ENCODE peak calls at places on chromosomes 7 and 10, in five cellular contexts. One of them, this sample, is unnamed.

GRCh38 chr7:126720232-126720631 is 532.5 kb downstream of the GRM8 start:
- DNase-seq in chondrocyte: no peak
- DNase-seq in stimulated activated CD4-positive, alpha-beta T cell treated with anti-CD3 and anti-CD28 coated beads, TNF-alpha, amount 100 ng/mL, for 4 hours: no peak
- DNase-seq in stimulated activated CD8-positive, alpha-beta memory T cell treated with anti-CD3 and anti-CD28 coated beads, Interleukin-2, amount 100 ng/mL, for 1 hour: no peak
- DNase-seq in RWPE1: no peak
- DNase-seq in this sample: no peak

GRCh38 chr10:49176310-49177268 is 11.6 kb downstream of the TMEM273 start:
- DNase-seq in chondrocyte: no peak
- DNase-seq in stimulated activated CD8-positive, alpha-beta memory T cell treated with anti-CD3 and anti-CD28 coated beads, Interleukin-2, amount 100 ng/mL, for 1 hour: no peak
- DNase-seq in stimulated activated CD4-positive, alpha-beta T cell treated with anti-CD3 and anti-CD28 coated beads, TNF-alpha, amount 100 ng/mL, for 4 hours: no peak
- DNase-seq in RWPE1: no peak
- DNase-seq in this sample: no peak

GRCh38 chr7:12889391-12889790 is 202.0 kb downstream of the ARL4A start:
- DNase-seq in stimulated activated CD4-positive, alpha-beta T cell treated with anti-CD3 and anti-CD28 coated beads, TNF-alpha, amount 100 ng/mL, for 4 hours: no peak
- DNase-seq in stimulated activated CD8-positive, alpha-beta memory T cell treated with anti-CD3 and anti-CD28 coated beads, Interleukin-2, amount 100 ng/mL, for 1 hour: no peak
- DNase-seq in RWPE1: no peak
- DNase-seq in chondrocyte: no peak
- DNase-seq in this sample: no peak

GRCh38 chr7:148121426-148121825 is 469.1 kb upstream of the C7orf33 start:
- DNase-seq in stimulated activated CD8-positive, alpha-beta memory T cell treated with anti-CD3 and anti-CD28 coated beads, Interleukin-2, amount 100 ng/mL, for 1 hour: no peak
- DNase-seq in chondrocyte: no peak
- DNase-seq in RWPE1: no peak
- DNase-seq in stimulated activated CD4-positive, alpha-beta T cell treated with anti-CD3 and anti-CD28 coated beads, TNF-alpha, amount 100 ng/mL, for 4 hours: no peak
- DNase-seq in this sample: no peak

GRCh38 chr10:95208702-95209391 is 14.8 kb downstream of the ACSM6 start:
- DNase-seq in stimulated activated CD8-positive, alpha-beta memory T cell treated with anti-CD3 and anti-CD28 coated beads, Interleukin-2, amount 100 ng/mL, for 1 hour: no peak
- DNase-seq in stimulated activated CD4-positive, alpha-beta T cell treated with anti-CD3 and anti-CD28 coated beads, TNF-alpha, amount 100 ng/mL, for 4 hours: no peak
- DNase-seq in RWPE1: peak; percentile 51
- DNase-seq in chondrocyte: no peak
- DNase-seq in this sample: no peak

GRCh38 chr10:3786295-3786981 is 1.4 kb upstream of the KLF6 start:
- DNase-seq in stimulated activated CD4-positive, alpha-beta T cell treated with anti-CD3 and anti-CD28 coated beads, TNF-alpha, amount 100 ng/mL, for 4 hours: no peak
- DNase-seq in chondrocyte: no peak
- DNase-seq in stimulated activated CD8-positive, alpha-beta memory T cell treated with anti-CD3 and anti-CD28 coated beads, Interleukin-2, amount 100 ng/mL, for 1 hour: no peak
- DNase-seq in RWPE1: no peak
- DNase-seq in this sample: peak; percentile 24

GRCh38 chr7:16918288-16918895 is 36.6 kb upstream of the AGR3 start:
- DNase-seq in RWPE1: no peak
- DNase-seq in chondrocyte: no peak
- DNase-seq in stimulated activated CD4-positive, alpha-beta T cell treated with anti-CD3 and anti-CD28 coated beads, TNF-alpha, amount 100 ng/mL, for 4 hours: no peak
- DNase-seq in stimulated activated CD8-positive, alpha-beta memory T cell treated with anti-CD3 and anti-CD28 coated beads, Interleukin-2, amount 100 ng/mL, for 1 hour: no peak
- DNase-seq in this sample: no peak

GRCh38 chr10:4672199-4672598 is 153.8 kb upstream of the AKR1E2 start:
- DNase-seq in RWPE1: no peak
- DNase-seq in chondrocyte: no peak
- DNase-seq in stimulated activated CD8-positive, alpha-beta memory T cell treated with anti-CD3 and anti-CD28 coated beads, Interleukin-2, amount 100 ng/mL, for 1 hour: no peak
- DNase-seq in stimulated activated CD4-positive, alpha-beta T cell treated with anti-CD3 and anti-CD28 coated beads, TNF-alpha, amount 100 ng/mL, for 4 hours: no peak
- DNase-seq in this sample: no peak

GRCh38 chr7:24665564-24666294 is 91.5 kb downstream of the GSDME start:
- DNase-seq in stimulated activated CD4-positive, alpha-beta T cell treated with anti-CD3 and anti-CD28 coated beads, TNF-alpha, amount 100 ng/mL, for 4 hours: no peak
- DNase-seq in RWPE1: peak; percentile 57
- DNase-seq in chondrocyte: no peak
- DNase-seq in stimulated activated CD8-positive, alpha-beta memory T cell treated with anti-CD3 and anti-CD28 coated beads, Interleukin-2, amount 100 ng/mL, for 1 hour: peak; percentile 4
- DNase-seq in this sample: no peak

GRCh38 chr7:128362670-128363069 is 1.2 kb upstream of the PRRT4 start:
- DNase-seq in RWPE1: no peak
- DNase-seq in stimulated activated CD8-positive, alpha-beta memory T cell treated with anti-CD3 and anti-CD28 coated beads, Interleukin-2, amount 100 ng/mL, for 1 hour: no peak
- DNase-seq in stimulated activated CD4-positive, alpha-beta T cell treated with anti-CD3 and anti-CD28 coated beads, TNF-alpha, amount 100 ng/mL, for 4 hours: no peak
- DNase-seq in chondrocyte: no peak
- DNase-seq in this sample: no peak

GRCh38 chr7:75702515-75702914 is 36.2 kb downstream of the HIP1 start:
- DNase-seq in chondrocyte: no peak
- DNase-seq in stimulated activated CD4-positive, alpha-beta T cell treated with anti-CD3 and anti-CD28 coated beads, TNF-alpha, amount 100 ng/mL, for 4 hours: no peak
- DNase-seq in RWPE1: no peak
- DNase-seq in stimulated activated CD8-positive, alpha-beta memory T cell treated with anti-CD3 and anti-CD28 coated beads, Interleukin-2, amount 100 ng/mL, for 1 hour: no peak
- DNase-seq in this sample: no peak

GRCh38 chr10:102009801-102010425 is 46.1 kb downstream of the ARMH3 start:
- DNase-seq in RWPE1: peak; percentile 91
- DNase-seq in chondrocyte: no peak
- DNase-seq in stimulated activated CD8-positive, alpha-beta memory T cell treated with anti-CD3 and anti-CD28 coated beads, Interleukin-2, amount 100 ng/mL, for 1 hour: no peak
- DNase-seq in stimulated activated CD4-positive, alpha-beta T cell treated with anti-CD3 and anti-CD28 coated beads, TNF-alpha, amount 100 ng/mL, for 4 hours: no peak
- DNase-seq in this sample: no peak

GRCh38 chr7:50857804-50858203 is 75.1 kb upstream of the GRB10 start:
- DNase-seq in stimulated activated CD4-positive, alpha-beta T cell treated with anti-CD3 and anti-CD28 coated beads, TNF-alpha, amount 100 ng/mL, for 4 hours: no peak
- DNase-seq in RWPE1: no peak
- DNase-seq in stimulated activated CD8-positive, alpha-beta memory T cell treated with anti-CD3 and anti-CD28 coated beads, Interleukin-2, amount 100 ng/mL, for 1 hour: no peak
- DNase-seq in chondrocyte: no peak
- DNase-seq in this sample: no peak

GRCh38 chr10:5318148-5318547 is 46.6 kb upstream of the UCN3 start:
- DNase-seq in stimulated activated CD4-positive, alpha-beta T cell treated with anti-CD3 and anti-CD28 coated beads, TNF-alpha, amount 100 ng/mL, for 4 hours: no peak
- DNase-seq in RWPE1: no peak
- DNase-seq in chondrocyte: no peak
- DNase-seq in stimulated activated CD8-positive, alpha-beta memory T cell treated with anti-CD3 and anti-CD28 coated beads, Interleukin-2, amount 100 ng/mL, for 1 hour: no peak
- DNase-seq in this sample: no peak

GRCh38 chr10:59741048-59741447 is 12.2 kb downstream of the MRLN start:
- DNase-seq in chondrocyte: no peak
- DNase-seq in stimulated activated CD4-positive, alpha-beta T cell treated with anti-CD3 and anti-CD28 coated beads, TNF-alpha, amount 100 ng/mL, for 4 hours: no peak
- DNase-seq in RWPE1: no peak
- DNase-seq in stimulated activated CD8-positive, alpha-beta memory T cell treated with anti-CD3 and anti-CD28 coated beads, Interleukin-2, amount 100 ng/mL, for 1 hour: no peak
- DNase-seq in this sample: no peak

GRCh38 chr7:74449809-74450397 is 3.8 kb upstream of the GTF2IRD1 start:
- DNase-seq in stimulated activated CD4-positive, alpha-beta T cell treated with anti-CD3 and anti-CD28 coated beads, TNF-alpha, amount 100 ng/mL, for 4 hours: peak; percentile 47
- DNase-seq in chondrocyte: no peak
- DNase-seq in stimulated activated CD8-positive, alpha-beta memory T cell treated with anti-CD3 and anti-CD28 coated beads, Interleukin-2, amount 100 ng/mL, for 1 hour: peak; percentile 33
- DNase-seq in RWPE1: peak; percentile 34
- DNase-seq in this sample: peak; percentile 36

GRCh38 chr7:2309889-2310331 is 4.3 kb downstream of the SNX8 start:
- DNase-seq in stimulated activated CD8-positive, alpha-beta memory T cell treated with anti-CD3 and anti-CD28 coated beads, Interleukin-2, amount 100 ng/mL, for 1 hour: no peak
- DNase-seq in chondrocyte: no peak
- DNase-seq in RWPE1: peak; percentile 89
- DNase-seq in stimulated activated CD4-positive, alpha-beta T cell treated with anti-CD3 and anti-CD28 coated beads, TNF-alpha, amount 100 ng/mL, for 4 hours: no peak
- DNase-seq in this sample: no peak

GRCh38 chr10:8691498-8692017 is 637.1 kb downstream of the GATA3 start:
- DNase-seq in stimulated activated CD4-positive, alpha-beta T cell treated with anti-CD3 and anti-CD28 coated beads, TNF-alpha, amount 100 ng/mL, for 4 hours: no peak
- DNase-seq in stimulated activated CD8-positive, alpha-beta memory T cell treated with anti-CD3 and anti-CD28 coated beads, Interleukin-2, amount 100 ng/mL, for 1 hour: no peak
- DNase-seq in RWPE1: peak; percentile 9
- DNase-seq in chondrocyte: no peak
- DNase-seq in this sample: no peak

GRCh38 chr10:9228770-9229169 is 1174.3 kb downstream of the GATA3 start:
- DNase-seq in stimulated activated CD4-positive, alpha-beta T cell treated with anti-CD3 and anti-CD28 coated beads, TNF-alpha, amount 100 ng/mL, for 4 hours: no peak
- DNase-seq in stimulated activated CD8-positive, alpha-beta memory T cell treated with anti-CD3 and anti-CD28 coated beads, Interleukin-2, amount 100 ng/mL, for 1 hour: no peak
- DNase-seq in RWPE1: peak; percentile 50
- DNase-seq in chondrocyte: no peak
- DNase-seq in this sample: no peak

GRCh38 chr7:142885311-142886230 is at the start of gene TRPV6:
- DNase-seq in RWPE1: peak; percentile 19
- DNase-seq in chondrocyte: peak; percentile 69
- DNase-seq in stimulated activated CD4-positive, alpha-beta T cell treated with anti-CD3 and anti-CD28 coated beads, TNF-alpha, amount 100 ng/mL, for 4 hours: no peak
- DNase-seq in stimulated activated CD8-positive, alpha-beta memory T cell treated with anti-CD3 and anti-CD28 coated beads, Interleukin-2, amount 100 ng/mL, for 1 hour: no peak
- DNase-seq in this sample: no peak

GRCh38 chr10:132652446-132652845 is 114.9 kb downstream of the INPP5A start:
- DNase-seq in RWPE1: no peak
- DNase-seq in chondrocyte: no peak
- DNase-seq in stimulated activated CD4-positive, alpha-beta T cell treated with anti-CD3 and anti-CD28 coated beads, TNF-alpha, amount 100 ng/mL, for 4 hours: no peak
- DNase-seq in stimulated activated CD8-positive, alpha-beta memory T cell treated with anti-CD3 and anti-CD28 coated beads, Interleukin-2, amount 100 ng/mL, for 1 hour: no peak
- DNase-seq in this sample: no peak

GRCh38 chr7:37480642-37481041 is 32.0 kb upstream of the ELMO1 start:
- DNase-seq in RWPE1: peak; percentile 4
- DNase-seq in stimulated activated CD4-positive, alpha-beta T cell treated with anti-CD3 and anti-CD28 coated beads, TNF-alpha, amount 100 ng/mL, for 4 hours: no peak
- DNase-seq in chondrocyte: no peak
- DNase-seq in stimulated activated CD8-positive, alpha-beta memory T cell treated with anti-CD3 and anti-CD28 coated beads, Interleukin-2, amount 100 ng/mL, for 1 hour: no peak
- DNase-seq in this sample: no peak

GRCh38 chr7:25031007-25031406 is 51.0 kb upstream of the OSBPL3 start:
- DNase-seq in stimulated activated CD4-positive, alpha-beta T cell treated with anti-CD3 and anti-CD28 coated beads, TNF-alpha, amount 100 ng/mL, for 4 hours: no peak
- DNase-seq in stimulated activated CD8-positive, alpha-beta memory T cell treated with anti-CD3 and anti-CD28 coated beads, Interleukin-2, amount 100 ng/mL, for 1 hour: no peak
- DNase-seq in RWPE1: no peak
- DNase-seq in chondrocyte: no peak
- DNase-seq in this sample: no peak

GRCh38 chr7:87474533-87475358 is 734 bp downstream of the ABCB4 start:
- DNase-seq in chondrocyte: no peak
- DNase-seq in stimulated activated CD8-positive, alpha-beta memory T cell treated with anti-CD3 and anti-CD28 coated beads, Interleukin-2, amount 100 ng/mL, for 1 hour: no peak
- DNase-seq in stimulated activated CD4-positive, alpha-beta T cell treated with anti-CD3 and anti-CD28 coated beads, TNF-alpha, amount 100 ng/mL, for 4 hours: no peak
- DNase-seq in RWPE1: no peak
- DNase-seq in this sample: no peak

GRCh38 chr7:81158189-81158588 is 239.3 kb upstream of the SEMA3C start:
- DNase-seq in RWPE1: no peak
- DNase-seq in stimulated activated CD8-positive, alpha-beta memory T cell treated with anti-CD3 and anti-CD28 coated beads, Interleukin-2, amount 100 ng/mL, for 1 hour: no peak
- DNase-seq in chondrocyte: no peak
- DNase-seq in stimulated activated CD4-positive, alpha-beta T cell treated with anti-CD3 and anti-CD28 coated beads, TNF-alpha, amount 100 ng/mL, for 4 hours: no peak
- DNase-seq in this sample: no peak

GRCh38 chr10:69499726-69500689 is 48.7 kb downstream of the TSPAN15 start:
- DNase-seq in stimulated activated CD4-positive, alpha-beta T cell treated with anti-CD3 and anti-CD28 coated beads, TNF-alpha, amount 100 ng/mL, for 4 hours: no peak
- DNase-seq in chondrocyte: no peak
- DNase-seq in stimulated activated CD8-positive, alpha-beta memory T cell treated with anti-CD3 and anti-CD28 coated beads, Interleukin-2, amount 100 ng/mL, for 1 hour: no peak
- DNase-seq in RWPE1: no peak
- DNase-seq in this sample: no peak

GRCh38 chr10:86876748-86877147 is 80.7 kb downstream of the MMRN2 start:
- DNase-seq in chondrocyte: no peak
- DNase-seq in RWPE1: no peak
- DNase-seq in stimulated activated CD8-positive, alpha-beta memory T cell treated with anti-CD3 and anti-CD28 coated beads, Interleukin-2, amount 100 ng/mL, for 1 hour: no peak
- DNase-seq in stimulated activated CD4-positive, alpha-beta T cell treated with anti-CD3 and anti-CD28 coated beads, TNF-alpha, amount 100 ng/mL, for 4 hours: no peak
- DNase-seq in this sample: no peak

This sample was measured in activated T-helper 9 cell treated with anti-CD3 and anti-CD28 coated beads, Interleukin-2, amount 50 U/mL, for 16 hours.